ENCODE peak calls at places on chromosomes 7 and 10, in four cellular contexts. D is SK-N-SH, V is GM12878, P is K562. U is an unnamed sample.

GRCh38 chr7:155533827-155534690 is 12.3 kb downstream of the CNPY1 start:
- DNase-seq in V (no peak), D (peak), P (peak), U (no peak)

GRCh38 chr7:106329971-106330733 is 45.4 kb upstream of the NAMPT start:
- DNase-seq in D (no peak), V (no peak), P (no peak), U (no peak)

GRCh38 chr7:14747701-14748100 is 154.8 kb downstream of the DGKB start:
- DNase-seq in P (no peak), D (no peak), V (no peak), U (no peak)

GRCh38 chr10:13803566-13804554 is 217.1 kb downstream of the PRPF18 start:
- DNase-seq in P (no peak), D (no peak), V (no peak), U (no peak)

GRCh38 chr10:123139521-123140163 is 3.9 kb downstream of the HMX3 start:
- DNase-seq in V (no peak), P (peak), D (no peak), U (peak)

GRCh38 chr10:132939957-132940790 is 2.2 kb downstream of the CFAP46 start:
- DNase-seq in V (no peak), D (peak), P (peak), U (no peak)

GRCh38 chr10:38157270-38157685 is 63.1 kb downstream of the ZNF37A start:
- DNase-seq in V (no peak), D (no peak), P (no peak), U (no peak)

GRCh38 chr7:17289074-17289665 is 9.3 kb upstream of the AHR start:
- DNase-seq in D (no peak), V (no peak), P (no peak), U (no peak)

GRCh38 chr7:16051561-16052280 is 365.2 kb upstream of the MEOX2 start:
- DNase-seq in D (no peak), V (no peak), P (no peak), U (no peak)

GRCh38 chr10:3213174-3213573 is 40.6 kb upstream of the PITRM1 start:
- DNase-seq in V (no peak), D (no peak), P (no peak), U (no peak)

GRCh38 chr7:35823440-35823839 is 22.6 kb downstream of the SEPTIN7 start:
- DNase-seq in D (no peak), P (no peak), V (no peak), U (no peak)

GRCh38 chr10:103855424-103855823 is at the start of gene SH3PXD2A:
- DNase-seq in V (no peak), D (peak), P (no peak), U (no peak)

GRCh38 chr10:70990661-70991060 is 102.3 kb upstream of the PCBD1 start:
- DNase-seq in V (no peak), P (no peak), D (no peak), U (no peak)

GRCh38 chr10:59895629-59896116 is 10.7 kb downstream of the CCDC6 start:
- DNase-seq in P (peak), V (no peak), D (peak), U (no peak)

GRCh38 chr10:26857991-26858706 is 2.6 kb downstream of the ABI1 start:
- DNase-seq in D (no peak), V (peak), P (no peak), U (no peak)

GRCh38 chr7:157585113-157585861 is 248.5 kb downstream of the DNAJB6 start:
- DNase-seq in V (no peak), P (no peak), D (no peak), U (no peak)

GRCh38 chr10:123496996-123497660 is 169.0 kb upstream of the GPR26 start:
- DNase-seq in D (no peak), V (no peak), P (no peak), U (no peak)

GRCh38 chr10:18918545-18918944 is 130.1 kb upstream of the MALRD1 start:
- DNase-seq in V (no peak), D (no peak), P (no peak), U (no peak)

GRCh38 chr10:97873569-97873968 is 23.9 kb downstream of the GOLGA7B start:
- DNase-seq in D (no peak), V (no peak), P (no peak), U (no peak)

GRCh38 chr7:7181519-7182155 is 707 bp upstream of the C1GALT1 start:
- DNase-seq in P (peak), D (peak), V (peak), U (peak)

GRCh38 chr7:85030893-85031292 is 156.0 kb downstream of the SEMA3D start:
- DNase-seq in D (peak), V (no peak), P (peak), U (peak)

GRCh38 chr7:235576-236395 is 43.4 kb downstream of the FAM20C start:
- DNase-seq in V (no peak), P (no peak), D (no peak), U (no peak)

GRCh38 chr10:132030898-132031463 is 34.8 kb upstream of the JAKMIP3 start:
- DNase-seq in D (no peak), P (no peak), V (no peak), U (no peak)

GRCh38 chr10:89845541-89846275 is 144.3 kb downstream of the KIF20B start:
- DNase-seq in V (no peak), P (no peak), D (no peak), U (no peak)

GRCh38 chr10:91167406-91167805 is 53.1 kb upstream of the PCGF5 start:
- DNase-seq in D (no peak), P (no peak), V (no peak), U (no peak)

GRCh38 chr7:38070718-38071117 is 107.3 kb upstream of the STARD3NL start:
- DNase-seq in D (peak), P (peak), V (no peak), U (peak)
- TF ChIP-seq RAD21 in D (peak), P (peak), V (no peak), U (peak)

GRCh38 chr7:101436857-101437576 is 74.3 kb downstream of the COL26A1 start:
- DNase-seq in P (peak), V (no peak), D (peak), U (peak)
- H3K4me2 ChIP-seq in P (no peak), V (no peak), D (no peak), U (peak)

GRCh38 chr7:96781919-96782318 is 72.3 kb upstream of the SEM1 start:
- DNase-seq in V (no peak), D (no peak), P (no peak), U (no peak)

GRCh38 chr7:96786998-96787395 is 77.4 kb upstream of the SEM1 start:
- DNase-seq in V (no peak), D (no peak), P (no peak), U (no peak)

GRCh38 chr7:96784597-96784996 is 75.0 kb upstream of the SEM1 start:
- DNase-seq in D (no peak), V (no peak), P (no peak), U (no peak)

GRCh38 chr7:96789914-96790313 is 80.3 kb upstream of the SEM1 start:
- DNase-seq in D (no peak), V (no peak), P (no peak), U (no peak)

DNA sequence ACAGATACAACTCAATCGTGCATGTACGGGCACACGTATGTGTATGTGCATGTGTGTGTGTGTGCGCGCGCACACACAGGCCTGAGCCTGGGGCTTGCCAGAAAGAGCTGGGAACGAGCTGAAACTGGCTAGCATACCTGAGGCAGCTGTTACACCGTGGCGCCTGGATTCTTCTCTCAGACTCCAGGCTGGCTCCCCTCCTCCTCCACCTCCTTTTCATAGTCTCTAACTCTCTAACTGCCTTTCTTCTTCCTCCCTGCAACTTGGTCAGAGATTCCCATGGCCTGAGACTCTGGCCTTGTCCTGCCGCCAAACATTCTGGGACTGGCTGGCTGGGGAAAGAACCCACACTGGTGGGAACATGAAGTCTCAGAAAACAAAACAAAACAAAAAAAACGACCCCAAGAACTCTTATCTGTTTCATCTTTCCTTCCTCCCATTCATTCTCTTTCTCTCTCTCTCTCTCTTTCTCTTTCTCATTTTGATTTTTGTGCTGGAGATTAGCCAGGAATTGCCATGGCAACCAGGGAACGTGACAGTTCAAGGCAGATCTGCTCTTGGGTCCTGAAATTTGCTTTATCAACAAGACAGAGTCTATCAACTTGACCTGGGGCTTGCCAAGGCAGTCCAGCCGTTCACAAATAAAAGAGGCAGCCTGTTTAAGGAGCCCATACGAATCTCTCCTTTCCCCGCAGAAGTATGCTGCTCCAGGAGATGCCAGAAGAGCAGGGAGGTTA is 76.8 kb upstream of the SEM1 start:
- DNase-seq in V (no peak), D (peak), P (no peak), U (no peak)
- TF ChIP-seq ZBTB33 in V (no peak), D (no peak), P (no peak), U (no peak)

DNA sequence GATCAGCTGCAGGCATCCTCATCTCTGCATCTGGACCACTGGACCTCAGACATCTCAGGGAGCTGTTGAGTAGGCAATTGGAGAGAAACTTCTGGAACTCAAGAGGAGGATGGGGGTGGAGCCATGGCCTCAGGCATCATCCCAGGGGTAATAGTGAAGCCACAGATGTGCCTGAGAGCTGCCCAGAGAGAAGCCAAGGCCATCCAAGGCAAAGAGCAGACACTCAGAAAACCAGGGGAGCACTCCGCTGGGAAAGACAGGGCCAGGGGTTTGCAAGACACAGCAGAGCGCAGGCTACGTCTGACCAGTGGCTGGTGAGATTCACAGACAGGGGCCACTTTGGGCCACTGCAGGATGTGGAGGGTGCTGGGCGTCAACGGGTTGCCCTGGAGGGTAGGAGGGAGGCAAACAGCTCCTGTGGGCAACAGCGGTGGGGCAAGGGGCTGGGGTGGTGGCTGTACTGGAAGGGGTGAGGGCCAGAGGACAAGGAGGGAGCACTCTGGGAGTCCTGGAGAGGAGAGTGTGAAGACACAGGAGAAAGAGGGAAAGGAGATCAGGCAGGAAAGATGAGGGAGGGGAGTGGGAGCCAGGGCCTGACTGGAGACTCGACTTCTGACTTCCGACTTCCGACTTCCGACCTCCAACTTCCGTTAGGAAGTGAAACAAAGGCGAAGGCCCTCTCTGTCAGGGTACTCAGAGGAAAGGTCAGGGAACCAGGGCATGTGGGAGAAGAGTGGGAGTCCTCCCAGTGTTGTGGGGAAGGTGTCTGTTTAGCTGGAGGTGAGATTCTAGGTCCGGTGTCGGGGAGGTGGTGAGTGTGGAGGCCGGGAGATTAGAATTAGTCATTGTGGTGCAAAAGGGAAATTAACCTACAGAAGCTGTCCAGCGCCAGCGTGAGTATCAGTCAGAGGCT is 69.7 kb upstream of the ANTXRL start:
- DNase-seq in P (peak), V (no peak), D (peak), U (no peak)
- TF ChIP-seq RAD21 in P (no peak), V (no peak), D (no peak), U (no peak)

DNA sequence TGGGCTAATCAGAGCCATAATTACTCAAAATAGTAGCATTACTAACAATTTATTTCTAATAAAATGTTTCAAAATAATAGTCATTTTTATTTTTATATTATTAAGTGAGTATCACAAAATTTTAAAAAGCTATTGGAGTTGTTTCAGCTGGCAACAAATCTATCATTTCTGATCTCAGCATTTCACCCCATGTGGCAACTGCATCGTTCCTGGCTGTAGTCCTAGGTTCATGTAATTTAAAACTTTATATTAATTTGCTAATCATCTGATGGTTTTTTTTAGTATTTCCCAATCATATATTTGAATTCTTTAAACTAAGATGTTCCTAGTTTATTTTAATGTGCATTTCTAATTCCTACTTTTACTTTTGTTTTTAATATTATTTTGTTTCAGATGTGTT is 293.0 kb upstream of the AKR1E2 start:
- DNase-seq in D (no peak), V (no peak), P (no peak), U (no peak)
- H3K4me2 ChIP-seq in D (no peak), V (no peak), P (no peak), U (no peak)

GRCh38 chr10:62707810-62708209 is 96.7 kb upstream of the ADO start:
- DNase-seq in V (peak), D (no peak), P (no peak), U (no peak)
- TF ChIP-seq ZBTB33 in V (no peak), D (no peak), P (no peak), U (no peak)

DNA sequence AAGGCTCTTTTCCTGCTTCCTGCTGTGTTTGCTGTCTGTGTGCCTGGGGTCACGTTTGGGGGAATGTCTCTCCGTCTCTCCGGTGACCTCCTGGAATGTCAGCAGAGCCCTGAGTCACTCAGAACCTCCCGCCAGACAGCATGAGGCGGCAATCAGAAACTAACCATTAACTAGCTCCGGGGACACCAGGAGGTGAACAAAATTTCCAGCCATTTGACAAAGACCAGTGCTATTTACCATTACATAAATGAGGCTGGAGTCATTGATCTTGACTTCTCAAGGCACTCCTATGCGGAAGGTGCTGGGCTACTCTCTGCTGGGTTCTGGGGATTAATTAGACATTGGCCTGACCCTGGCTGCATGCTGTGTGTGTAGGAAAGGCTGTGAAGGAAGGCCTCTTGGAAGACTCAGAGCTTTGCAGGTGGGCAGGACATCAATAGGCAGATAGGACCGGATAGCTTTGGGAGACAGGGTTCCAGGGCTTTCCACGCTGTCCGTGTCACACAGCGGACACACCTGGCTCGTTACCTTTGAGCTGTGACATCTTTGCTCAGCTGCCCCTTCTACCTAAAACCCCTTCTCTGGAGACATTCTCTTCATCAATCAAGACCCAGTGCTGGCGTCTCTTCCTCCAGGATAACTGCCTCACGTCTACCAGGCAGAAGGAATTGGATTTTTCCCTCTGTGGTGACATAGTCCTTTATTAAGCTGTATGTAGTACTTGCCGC is 77.0 kb downstream of the PFKFB3 start:
- DNase-seq in D (no peak), P (peak), V (no peak), U (peak)
- TF ChIP-seq RAD21 in D (no peak), P (no peak), V (no peak), U (peak)

GRCh38 chr10:43846968-43847367 is 198.3 kb upstream of the ZNF32 start:
- DNase-seq in P (no peak), D (no peak), V (no peak), U (no peak)
- H3K4me2 ChIP-seq in P (no peak), D (no peak), V (no peak), U (no peak)

U was measured in HCT116.